ENCODE peak calls at places on chromosomes 13 and 19, in four cellular contexts. V, M, N and O are unnamed samples.

GRCh38 chr13:36715841-36716240 is 42.0 kb downstream of the SERTM1 start:
- DNase-seq in V (no peak), M (no peak), N (no peak), O (no peak)

GRCh38 chr19:6279931-6280591 is at the start of gene MLLT1:
- DNase-seq in V (peak; percentile 94), M (peak; percentile 91), N (peak; percentile 98), O (peak; percentile 100)

GRCh38 chr19:31279436-31279765 is 69.8 kb downstream of the TSHZ3 start:
- DNase-seq in V (no peak), M (no peak), N (no peak), O (no peak)

GRCh38 chr13:84867246-84867645 is 932.0 kb downstream of the SLITRK6 start:
- DNase-seq in V (no peak), M (no peak), N (no peak), O (no peak)

GRCh38 chr19:46674416-46675178 is 13.6 kb upstream of the DACT3 start:
- DNase-seq in V (no peak), M (no peak), N (peak; percentile 20), O (no peak)

GRCh38 chr19:10228925-10229324 is 2.2 kb downstream of the S1PR2 start:
- DNase-seq in V (no peak), M (no peak), N (peak; percentile 36), O (peak; percentile 41)

GRCh38 chr13:39336964-39337363 is 266.0 kb downstream of the LHFPL6 start:
- DNase-seq in V (no peak), M (no peak), N (no peak), O (no peak)

GRCh38 chr13:85347251-85347650 is 452.0 kb downstream of the SLITRK6 start:
- DNase-seq in V (no peak), M (no peak), N (no peak), O (no peak)

GRCh38 chr19:54684537-54684936 is 21.8 kb downstream of the LILRB4 start:
- DNase-seq in V (no peak), M (no peak), N (peak; percentile 18), O (no peak)

GRCh38 chr19:38023245-38023644 is 116.2 kb downstream of the SIPA1L3 start:
- DNase-seq in V (no peak), M (no peak), N (no peak), O (no peak)

GRCh38 chr13:63855457-63856118 is 2439.9 kb upstream of the PCDH20 start:
- DNase-seq in V (no peak), M (no peak), N (no peak), O (no peak)

GRCh38 chr13:47251771-47252170 is 354.9 kb upstream of the HTR2A start:
- DNase-seq in V (no peak), M (no peak), N (no peak), O (no peak)

GRCh38 chr13:23723463-23723862 is 153.3 kb downstream of the TNFRSF19 start:
- DNase-seq in V (no peak), M (no peak), N (no peak), O (peak; percentile 67)

GRCh38 chr13:34258646-34259386 is 440.9 kb downstream of the RFC3 start:
- DNase-seq in V (no peak), M (no peak), N (no peak), O (peak; percentile 41)

GRCh38 chr13:45224181-45224580 is 23.3 kb upstream of the KCTD4 start:
- DNase-seq in V (no peak), M (no peak), N (no peak), O (peak; percentile 44)

GRCh38 chr13:36807616-36808015 is 11.4 kb upstream of the RFXAP start:
- DNase-seq in V (no peak), M (no peak), N (no peak), O (no peak)

GRCh38 chr13:66375756-66376155 is 854.4 kb downstream of the PCDH9 start:
- DNase-seq in V (no peak), M (no peak), N (no peak), O (peak; percentile 7)